ENCODE peak calls at places on chromosomes 11 and 22, in ten cellular contexts. One of them, this sample, is unnamed.

GRCh38 chr11:129023968-129024676 is 81.5 kb upstream of the TP53AIP1 start:
- DNase-seq in H1: peak; percentile 17
- DNase-seq in A549: no peak
- DNase-seq in tibial nerve: no peak
- DNase-seq in transverse colon: peak; percentile 87
- DNase-seq in stomach: peak; percentile 82
- DNase-seq in sigmoid colon: no peak
- DNase-seq in ovary: no peak
- DNase-seq in SK-N-SH: no peak
- DNase-seq in HepG2: no peak
- DNase-seq in this sample: no peak

GRCh38 chr11:96014234-96014633 is 90.3 kb upstream of the MTMR2 start:
- DNase-seq in H1: no peak
- DNase-seq in A549: peak; percentile 6
- DNase-seq in tibial nerve: no peak
- DNase-seq in transverse colon: no peak
- DNase-seq in stomach: no peak
- DNase-seq in sigmoid colon: no peak
- DNase-seq in ovary: no peak
- DNase-seq in SK-N-SH: no peak
- DNase-seq in HepG2: peak; percentile 97
- DNase-seq in this sample: no peak

GRCh38 chr11:116732740-116733385 is 39.9 kb downstream of the BUD13 start:
- DNase-seq in H1: peak; percentile 62
- DNase-seq in A549: peak; percentile 67
- DNase-seq in tibial nerve: no peak
- DNase-seq in transverse colon: peak; percentile 69
- DNase-seq in stomach: peak; percentile 72
- DNase-seq in sigmoid colon: no peak
- DNase-seq in ovary: peak; percentile 65
- DNase-seq in SK-N-SH: peak; percentile 86
- DNase-seq in HepG2: peak; percentile 43
- DNase-seq in this sample: no peak

GRCh38 chr11:47631473-47631872 is 10.9 kb downstream of the MTCH2 start:
- DNase-seq in H1: no peak
- DNase-seq in A549: no peak
- DNase-seq in tibial nerve: no peak
- DNase-seq in transverse colon: no peak
- DNase-seq in stomach: no peak
- DNase-seq in sigmoid colon: no peak
- DNase-seq in ovary: no peak
- DNase-seq in SK-N-SH: no peak
- DNase-seq in HepG2: no peak
- DNase-seq in this sample: no peak

GRCh38 chr11:133925756-133926155 is 31.0 kb downstream of the IGSF9B start:
- DNase-seq in H1: no peak
- DNase-seq in A549: no peak
- DNase-seq in tibial nerve: no peak
- DNase-seq in transverse colon: no peak
- DNase-seq in stomach: no peak
- DNase-seq in sigmoid colon: no peak
- DNase-seq in ovary: no peak
- DNase-seq in SK-N-SH: no peak
- DNase-seq in HepG2: no peak
- DNase-seq in this sample: no peak

GRCh38 chr11:128428876-128429416 is 158.4 kb downstream of the ETS1 start:
- DNase-seq in H1: no peak
- DNase-seq in A549: no peak
- DNase-seq in tibial nerve: no peak
- DNase-seq in transverse colon: no peak
- DNase-seq in stomach: no peak
- DNase-seq in sigmoid colon: no peak
- DNase-seq in ovary: no peak
- DNase-seq in SK-N-SH: no peak
- DNase-seq in HepG2: no peak
- DNase-seq in this sample: no peak

GRCh38 chr11:87453531-87454089 is 415.9 kb downstream of the TMEM135 start:
- DNase-seq in H1: no peak
- DNase-seq in A549: no peak
- DNase-seq in tibial nerve: no peak
- DNase-seq in transverse colon: no peak
- DNase-seq in stomach: no peak
- DNase-seq in sigmoid colon: no peak
- DNase-seq in ovary: no peak
- DNase-seq in SK-N-SH: no peak
- DNase-seq in HepG2: no peak
- DNase-seq in this sample: no peak

GRCh38 chr11:132318421-132319157 is 948.2 kb downstream of the NTM start:
- DNase-seq in H1: no peak
- DNase-seq in A549: no peak
- DNase-seq in tibial nerve: no peak
- DNase-seq in transverse colon: no peak
- DNase-seq in stomach: no peak
- DNase-seq in sigmoid colon: no peak
- DNase-seq in ovary: no peak
- DNase-seq in SK-N-SH: no peak
- DNase-seq in HepG2: no peak
- DNase-seq in this sample: no peak

GRCh38 chr11:1507381-1508140 is 21.0 kb upstream of the MOB2 start:
- DNase-seq in H1: no peak
- DNase-seq in A549: no peak
- DNase-seq in tibial nerve: no peak
- DNase-seq in transverse colon: no peak
- DNase-seq in stomach: no peak
- DNase-seq in sigmoid colon: no peak
- DNase-seq in ovary: no peak
- DNase-seq in SK-N-SH: no peak
- DNase-seq in HepG2: no peak
- DNase-seq in this sample: no peak

GRCh38 chr11:625636-626319 is 1.0 kb upstream of the CDHR5 start:
- DNase-seq in H1: no peak
- DNase-seq in A549: no peak
- DNase-seq in tibial nerve: no peak
- DNase-seq in transverse colon: peak; percentile 60
- DNase-seq in stomach: no peak
- DNase-seq in sigmoid colon: peak; percentile 65
- DNase-seq in ovary: no peak
- DNase-seq in SK-N-SH: no peak
- DNase-seq in HepG2: no peak
- DNase-seq in this sample: no peak

GRCh38 chr11:19906126-19906525 is 193.5 kb downstream of the NAV2 start:
- DNase-seq in H1: no peak
- DNase-seq in A549: no peak
- DNase-seq in tibial nerve: no peak
- DNase-seq in transverse colon: no peak
- DNase-seq in stomach: no peak
- DNase-seq in sigmoid colon: no peak
- DNase-seq in ovary: no peak
- DNase-seq in SK-N-SH: no peak
- DNase-seq in HepG2: no peak
- DNase-seq in this sample: no peak

GRCh38 chr22:29268511-29269229 is 602 bp downstream of the EWSR1 start:
- DNase-seq in H1: no peak
- DNase-seq in A549: no peak
- DNase-seq in tibial nerve: no peak
- DNase-seq in transverse colon: peak; percentile 60
- DNase-seq in stomach: peak; percentile 61
- DNase-seq in sigmoid colon: peak; percentile 87
- DNase-seq in ovary: peak; percentile 79
- DNase-seq in SK-N-SH: peak; percentile 63
- DNase-seq in HepG2: peak; percentile 41
- DNase-seq in this sample: no peak

GRCh38 chr11:122743949-122744876 is 88.7 kb downstream of the UBASH3B start:
- DNase-seq in H1: no peak
- DNase-seq in A549: no peak
- DNase-seq in tibial nerve: peak; percentile 18
- DNase-seq in transverse colon: peak; percentile 61
- DNase-seq in stomach: peak; percentile 31
- DNase-seq in sigmoid colon: peak; percentile 69
- DNase-seq in ovary: no peak
- DNase-seq in SK-N-SH: no peak
- DNase-seq in HepG2: no peak
- DNase-seq in this sample: no peak

GRCh38 chr11:19714387-19715363 is 2.0 kb downstream of the NAV2 start:
- DNase-seq in H1: no peak
- DNase-seq in A549: no peak
- DNase-seq in tibial nerve: no peak
- DNase-seq in transverse colon: no peak
- DNase-seq in stomach: no peak
- DNase-seq in sigmoid colon: peak; percentile 84
- DNase-seq in ovary: no peak
- DNase-seq in SK-N-SH: peak; percentile 76
- DNase-seq in HepG2: no peak
- DNase-seq in this sample: no peak

GRCh38 chr11:14300661-14301304 is 58.2 kb downstream of the RRAS2 start:
- DNase-seq in H1: peak; percentile 23
- DNase-seq in A549: peak; percentile 69
- DNase-seq in tibial nerve: peak; percentile 17
- DNase-seq in transverse colon: peak; percentile 48
- DNase-seq in stomach: peak; percentile 44
- DNase-seq in sigmoid colon: peak; percentile 72
- DNase-seq in ovary: peak; percentile 63
- DNase-seq in SK-N-SH: peak; percentile 61
- DNase-seq in HepG2: peak; percentile 59
- DNase-seq in this sample: no peak

GRCh38 chr22:19107730-19108074 is 14.5 kb downstream of the DGCR2 start:
- DNase-seq in H1: no peak
- DNase-seq in A549: no peak
- DNase-seq in tibial nerve: no peak
- DNase-seq in transverse colon: no peak
- DNase-seq in stomach: no peak
- DNase-seq in sigmoid colon: no peak
- DNase-seq in ovary: no peak
- DNase-seq in SK-N-SH: no peak
- DNase-seq in HepG2: no peak
- DNase-seq in this sample: no peak

DNA sequence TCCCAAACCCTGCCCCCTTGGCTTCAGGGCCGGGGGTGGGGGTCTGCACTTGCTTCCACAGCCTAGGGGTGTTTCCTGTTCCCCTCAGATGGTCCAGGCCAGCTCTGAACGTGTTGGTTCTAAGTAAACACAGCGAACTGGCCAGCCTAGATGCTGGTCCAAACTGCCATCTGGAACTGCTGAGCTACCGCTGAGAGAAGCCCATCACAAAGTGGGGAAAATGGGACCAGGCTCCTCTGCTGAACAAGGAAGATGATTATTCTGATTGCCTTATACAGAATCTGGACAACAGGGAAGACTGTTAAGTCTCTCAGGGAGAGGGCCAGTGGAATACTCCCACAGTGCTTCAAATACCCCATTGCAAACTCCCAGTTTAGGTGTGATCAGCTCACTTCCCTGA is 23.5 kb upstream of the YPEL1 start:
- DNase-seq in H1: no peak
- DNase-seq in A549: no peak
- DNase-seq in tibial nerve: no peak
- DNase-seq in transverse colon: no peak
- DNase-seq in stomach: no peak
- DNase-seq in sigmoid colon: no peak
- DNase-seq in ovary: no peak
- DNase-seq in SK-N-SH: no peak
- DNase-seq in HepG2: no peak
- DNase-seq in this sample: no peak
- H3K4me1 ChIP-seq in H1: no peaks in the 10 kb centered on the region
- H3K4me1 ChIP-seq in A549: no peaks in the 10 kb centered on the region
- H3K4me1 ChIP-seq in tibial nerve: peaks cover 24% of the 10 kb centered on the region
- H3K4me1 ChIP-seq in transverse colon: peaks cover 6% of the 10 kb centered on the region
- H3K4me1 ChIP-seq in stomach: peaks cover 26% of the 10 kb centered on the region
- H3K4me1 ChIP-seq in sigmoid colon: no peaks in the 10 kb centered on the region
- H3K4me1 ChIP-seq in ovary: peaks cover 20% of the 10 kb centered on the region
- H3K4me1 ChIP-seq in SK-N-SH: peaks cover 5% of the 10 kb centered on the region
- H3K4me1 ChIP-seq in HepG2: peaks cover 21% of the 10 kb centered on the region
- H3K4me1 ChIP-seq in this sample: peaks cover 47% of the 10 kb centered on the region

DNA sequence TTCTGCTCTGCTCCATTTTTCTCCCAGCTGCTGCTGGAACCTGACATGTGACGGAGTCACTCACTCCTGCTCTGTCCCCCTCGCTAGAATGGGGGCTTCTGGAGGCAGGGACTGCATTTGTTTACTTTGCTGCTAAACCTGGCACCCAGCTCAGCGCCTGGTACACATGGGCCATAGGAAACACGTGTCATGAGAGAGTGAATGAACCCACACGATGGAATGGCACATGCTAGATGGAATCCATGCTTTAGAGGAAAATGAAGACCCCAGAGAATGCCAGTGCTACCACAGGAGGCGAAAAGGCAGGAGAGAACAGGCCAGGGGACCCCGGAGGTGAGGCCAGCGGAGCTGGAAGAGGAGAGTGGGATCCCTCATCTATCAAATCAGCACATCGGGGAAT is 160.9 kb downstream of the MPPED1 start:
- DNase-seq in H1: no peak
- DNase-seq in A549: no peak
- DNase-seq in tibial nerve: no peak
- DNase-seq in transverse colon: no peak
- DNase-seq in stomach: no peak
- DNase-seq in sigmoid colon: no peak
- DNase-seq in ovary: no peak
- DNase-seq in SK-N-SH: no peak
- DNase-seq in HepG2: no peak
- DNase-seq in this sample: peak; percentile 26
- TF ChIP-seq EP300 in H1: no peak
- TF ChIP-seq EP300 in A549: no peak
- TF ChIP-seq EP300 in tibial nerve: no peak
- TF ChIP-seq EP300 in transverse colon: no peak
- TF ChIP-seq EP300 in stomach: no peak
- TF ChIP-seq EP300 in sigmoid colon: no peak
- TF ChIP-seq EP300 in ovary: no peak
- TF ChIP-seq EP300 in SK-N-SH: no peak
- TF ChIP-seq EP300 in HepG2: no peak
- TF ChIP-seq EP300 in this sample: no peak

DNA sequence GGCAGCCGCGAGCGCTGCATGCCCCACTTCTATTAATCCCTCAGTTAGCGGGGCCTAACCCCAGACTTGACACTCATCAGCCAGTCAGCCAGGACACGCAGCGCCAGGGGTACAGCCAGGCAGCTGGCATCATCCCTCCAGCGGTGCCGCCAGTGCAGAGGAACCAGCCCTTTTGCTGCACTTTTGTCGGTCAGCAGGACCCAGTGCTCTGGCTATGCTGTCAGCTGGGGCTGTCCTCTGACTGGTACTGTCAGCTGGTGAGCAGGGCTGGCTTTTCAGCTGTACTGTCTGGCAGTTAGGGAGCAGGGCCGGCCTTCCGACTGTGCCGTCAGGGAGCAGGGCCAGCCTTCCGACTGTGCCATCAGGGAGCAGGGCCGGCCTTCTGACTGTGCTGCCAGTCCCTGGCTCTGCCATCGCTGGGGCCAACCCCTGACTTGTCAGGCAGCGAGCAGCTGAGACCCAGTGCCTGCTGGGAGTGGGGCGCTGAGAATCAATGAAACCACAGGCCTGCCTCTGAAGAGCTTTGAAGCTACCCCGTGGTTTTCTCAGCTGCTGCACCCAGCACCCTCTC is 115.4 kb downstream of the KIAA1671 start:
- DNase-seq in H1: no peak
- DNase-seq in A549: no peak
- DNase-seq in tibial nerve: no peak
- DNase-seq in transverse colon: peak; percentile 41
- DNase-seq in stomach: no peak
- DNase-seq in sigmoid colon: no peak
- DNase-seq in ovary: no peak
- DNase-seq in SK-N-SH: peak; percentile 86
- DNase-seq in HepG2: no peak
- DNase-seq in this sample: no peak
- H3K4me1 ChIP-seq in H1: no peaks in the 10 kb centered on the region
- H3K4me1 ChIP-seq in A549: no peaks in the 10 kb centered on the region
- H3K4me1 ChIP-seq in tibial nerve: peaks cover 34% of the 10 kb centered on the region
- H3K4me1 ChIP-seq in transverse colon: no peaks in the 10 kb centered on the region
- H3K4me1 ChIP-seq in stomach: peaks cover 11% of the 10 kb centered on the region
- H3K4me1 ChIP-seq in sigmoid colon: no peaks in the 10 kb centered on the region
- H3K4me1 ChIP-seq in ovary: peaks cover 13% of the 10 kb centered on the region
- H3K4me1 ChIP-seq in SK-N-SH: no peaks in the 10 kb centered on the region
- H3K4me1 ChIP-seq in HepG2: no peaks in the 10 kb centered on the region
- H3K4me1 ChIP-seq in this sample: peaks cover 56% of the 10 kb centered on the region

GRCh38 chr11:62487136-62487535 is 59.5 kb downstream of the AHNAK start:
- DNase-seq in H1: no peak
- DNase-seq in A549: no peak
- DNase-seq in tibial nerve: no peak
- DNase-seq in transverse colon: no peak
- DNase-seq in stomach: no peak
- DNase-seq in sigmoid colon: no peak
- DNase-seq in ovary: no peak
- DNase-seq in SK-N-SH: no peak
- DNase-seq in HepG2: no peak
- DNase-seq in this sample: no peak
- TF ChIP-seq EP300 in H1: no peak
- TF ChIP-seq EP300 in A549: no peak
- TF ChIP-seq EP300 in tibial nerve: no peak
- TF ChIP-seq EP300 in transverse colon: no peak
- TF ChIP-seq EP300 in stomach: no peak
- TF ChIP-seq EP300 in sigmoid colon: no peak
- TF ChIP-seq EP300 in ovary: no peak
- TF ChIP-seq EP300 in SK-N-SH: no peak
- TF ChIP-seq EP300 in HepG2: no peak
- TF ChIP-seq EP300 in this sample: no peak

This sample was measured in esophagus muscularis mucosa.